ENCODE peak calls at places on chromosomes 6 and 20, in five cellular contexts. M is brain pericyte; K is activated CD4-positive, alpha-beta T cell treated with anti-CD3 and anti-CD28 coated beads, Interleukin-2, amount 10 ng/mL, durations not matched to agents 24 days and 14 days; I is brain microvascular endothelial cell; J is GM12865. S is an unnamed sample.

GRCh38 chr6:159601211-159601610 is 91.8 kb downstream of the SOD2 start:
- DNase-seq in J (no peak), M (no peak), K (no peak), I (no peak), S (no peak)

GRCh38 chr6:17606606-17607005 is 6.5 kb downstream of the FAM8A1 start:
- DNase-seq in K (no peak), I (no peak), M (no peak), J (no peak), S (no peak)

GRCh38 chr6:37103169-37104039 is 66.5 kb upstream of the PIM1 start:
- DNase-seq in M (no peak), K (peak; percentile 68), I (no peak), J (peak; percentile 70), S (no peak)

GRCh38 chr6:30769088-30769852 is 24.9 kb upstream of the IER3 start:
- DNase-seq in K (peak; percentile 91), M (no peak), J (peak; percentile 50), I (peak; percentile 97), S (no peak)

GRCh38 chr6:112253842-112254816 is at the start of gene LAMA4:
- DNase-seq in J (no peak), K (peak; percentile 68), I (peak; percentile 87), M (no peak), S (peak; percentile 24)

GRCh38 chr20:37223053-37223452 is 38.6 kb downstream of the GHRH start:
- DNase-seq in J (peak; percentile 31), M (no peak), I (peak; percentile 94), K (no peak), S (no peak)

GRCh38 chr20:33650753-33651561 is 11.2 kb upstream of the C20orf144 start:
- DNase-seq in I (no peak), J (no peak), M (no peak), K (no peak), S (no peak)

GRCh38 chr6:27038498-27038897 is 209.0 kb upstream of the PRSS16 start:
- DNase-seq in I (no peak), K (no peak), J (no peak), M (no peak), S (no peak)

GRCh38 chr6:35258858-35259193 is 709 bp upstream of the ZNF76 start:
- DNase-seq in M (no peak), I (peak; percentile 50), K (no peak), J (no peak), S (peak; percentile 28)

GRCh38 chr6:160132776-160133338 is 11.2 kb downstream of the SLC22A1 start:
- DNase-seq in I (peak; percentile 25), J (no peak), M (no peak), K (no peak), S (no peak)

GRCh38 chr6:140269766-140270165 is 895.3 kb upstream of the CITED2 start:
- DNase-seq in M (no peak), I (no peak), K (no peak), J (peak; percentile 3), S (no peak)

GRCh38 chr6:35396991-35397390 is 54.6 kb downstream of the PPARD start:
- DNase-seq in I (no peak), M (no peak), K (no peak), J (no peak), S (no peak)

GRCh38 chr20:62159835-62160234 is 16.3 kb downstream of the SS18L1 start:
- DNase-seq in J (peak; percentile 79), I (no peak), M (no peak), K (peak; percentile 75), S (no peak)